ENCODE peak calls at places on chromosomes 11 and 22, in four cellular contexts. T is brain microvascular endothelial cell, P is Peyer's patch, R is A549. V is an unnamed sample.

GRCh38 chr11:126265801-126266200 is 2.9 kb downstream of the SRPRA start:
- DNase-seq in T (peak; percentile 13), P (no peak), R (peak; percentile 42), V (no peak)

GRCh38 chr11:120966840-120967239 is 57.1 kb upstream of the TBCEL start:
- DNase-seq in T (no peak), P (no peak), R (no peak), V (no peak)

GRCh38 chr11:40290031-40290650 is 1169.3 kb downstream of the LRRC4C start:
- DNase-seq in T (no peak), P (no peak), R (no peak), V (no peak)

GRCh38 chr11:118569670-118570069 is 2.5 kb upstream of the ARCN1 start:
- DNase-seq in T (no peak), P (no peak), R (no peak), V (no peak)

GRCh38 chr22:45756558-45756957 is 84.9 kb downstream of the ATXN10 start:
- DNase-seq in T (no peak), P (no peak), R (no peak), V (no peak)

GRCh38 chr11:20443596-20443995 is 56.1 kb downstream of the PRMT3 start:
- DNase-seq in T (no peak), P (no peak), R (peak; percentile 38), V (no peak)

GRCh38 chr11:73636249-73636648 is 10.1 kb upstream of the PLEKHB1 start:
- DNase-seq in T (no peak), P (no peak), R (no peak), V (no peak)

GRCh38 chr11:125025968-125026367 is 37.1 kb upstream of the SLC37A2 start:
- DNase-seq in T (no peak), P (no peak), R (no peak), V (no peak)

GRCh38 chr11:8038811-8039529 is 42.0 kb upstream of the TUB start:
- DNase-seq in T (no peak), P (peak; percentile 11), R (no peak), V (peak; percentile 43)

GRCh38 chr11:47867821-47868220 is 19.7 kb upstream of the NUP160 start:
- DNase-seq in T (no peak), P (no peak), R (no peak), V (no peak)

GRCh38 chr22:22703715-22704114 is 59.3 kb downstream of the GGTLC2 start:
- DNase-seq in T (no peak), P (peak; percentile 54), R (peak; percentile 61), V (no peak)

GRCh38 chr11:43573233-43573632 is 107.3 kb upstream of the HSD17B12 start:
- DNase-seq in T (no peak), P (no peak), R (peak; percentile 37), V (no peak)

GRCh38 chr11:35121326-35121865 is 17.6 kb upstream of the CD44 start:
- DNase-seq in T (no peak), P (no peak), R (no peak), V (no peak)

GRCh38 chr11:128624269-128625170 is 37.2 kb upstream of the ETS1 start:
- DNase-seq in T (no peak), P (peak; percentile 86), R (no peak), V (no peak)

GRCh38 chr22:49533886-49534285 is 293.8 kb downstream of the BRD1 start:
- DNase-seq in T (no peak), P (peak; percentile 24), R (no peak), V (no peak)

GRCh38 chr22:38751422-38752346 is 4.1 kb downstream of the SUN2 start:
- DNase-seq in T (no peak), P (peak; percentile 95), R (no peak), V (no peak)

GRCh38 chr22:43883012-43883661 is 8.7 kb downstream of the PNPLA5 start:
- DNase-seq in T (peak; percentile 71), P (peak; percentile 55), R (peak; percentile 77), V (no peak)

GRCh38 chr11:62755086-62755615 is 1.2 kb upstream of the ZBTB3 start:
- DNase-seq in T (no peak), P (no peak), R (no peak), V (no peak)

GRCh38 chr11:71163371-71163770 is 89.0 kb downstream of the SHANK2 start:
- DNase-seq in T (no peak), P (peak; percentile 2), R (no peak), V (no peak)

GRCh38 chr22:39917776-39918493 is 17.1 kb downstream of the GRAP2 start:
- DNase-seq in T (no peak), P (no peak), R (no peak), V (no peak)

GRCh38 chr11:82978422-82979099 is 77.0 kb downstream of the DDIAS start:
- DNase-seq in T (peak; percentile 73), P (no peak), R (peak; percentile 23), V (no peak)

GRCh38 chr22:38291201-38291777 is 18.5 kb upstream of the TMEM184B start:
- DNase-seq in T (no peak), P (no peak), R (no peak), V (no peak)

GRCh38 chr11:36033082-36033751 is 89.4 kb downstream of the LDLRAD3 start:
- DNase-seq in T (no peak), P (no peak), R (no peak), V (no peak)

GRCh38 chr11:103832762-103833161 is 203.7 kb upstream of the DDI1 start:
- DNase-seq in T (peak; percentile 33), P (no peak), R (no peak), V (no peak)

GRCh38 chr11:134678744-134679143 is 266.7 kb upstream of the B3GAT1 start:
- DNase-seq in T (no peak), P (no peak), R (no peak), V (peak; percentile 40)

GRCh38 chr11:2795491-2795991 is 90.0 kb downstream of the CDKN1C start:
- DNase-seq in T (no peak), P (no peak), R (no peak), V (peak; percentile 58)

GRCh38 chr22:39244496-39245129 is at the start of gene PDGFB:
- DNase-seq in T (no peak), P (no peak), R (peak; percentile 60), V (no peak)

GRCh38 chr11:36037031-36037430 is 93.2 kb downstream of the LDLRAD3 start:
- DNase-seq in T (no peak), P (no peak), R (no peak), V (no peak)

DNA sequence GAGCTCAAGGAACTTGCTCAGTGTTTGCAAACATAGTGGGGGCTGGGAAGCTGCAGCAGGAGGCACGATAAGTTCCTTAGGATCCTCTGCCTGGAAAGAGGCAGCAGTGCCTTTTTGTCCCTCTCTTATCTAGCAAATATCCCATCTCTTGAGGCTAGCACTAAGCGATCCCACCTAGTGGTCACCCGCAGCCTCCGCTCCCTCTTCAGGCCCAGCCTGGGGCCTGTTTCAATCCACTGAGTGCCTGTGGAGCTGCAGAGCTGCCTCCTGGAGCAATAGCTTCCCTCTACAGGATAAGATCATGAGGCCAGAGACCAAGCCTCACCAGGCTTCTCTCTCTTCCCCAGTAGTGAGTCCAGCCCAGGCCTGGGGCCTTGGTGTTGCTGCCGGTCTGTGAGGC is 65.8 kb downstream of the SLC22A12 start:
- DNase-seq in T (no peak), P (no peak), R (no peak), V (no peak)
- TF ChIP-seq CTCF in T (peak; percentile 40), P (no peak), R (no peak), V (peak; percentile 61)

DNA sequence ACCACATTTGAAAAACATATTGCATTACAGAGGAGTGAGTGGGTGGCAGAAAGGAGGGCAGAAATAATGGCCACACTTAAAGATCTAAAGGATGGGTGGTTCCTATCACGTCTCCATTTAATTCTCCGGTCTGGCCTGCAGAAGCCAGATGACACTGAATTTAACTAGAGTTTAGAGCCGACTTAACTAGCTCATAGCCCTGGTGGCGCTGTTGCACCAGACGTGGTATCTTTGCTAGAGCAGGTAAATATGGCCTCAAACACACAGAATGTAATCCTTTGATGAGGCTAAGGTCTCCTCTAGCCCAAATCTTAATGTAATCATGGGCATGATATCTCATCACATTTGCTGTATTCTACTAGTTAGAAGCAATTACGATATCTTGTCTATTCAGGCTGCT is 51.5 kb upstream of the GAL start:
- DNase-seq in T (peak; percentile 61), P (peak; percentile 75), R (peak; percentile 80), V (no peak)
- TF ChIP-seq CTCF in T (peak; percentile 87), P (no peak), R (peak; percentile 69), V (peak; percentile 76)

GRCh38 chr11:67616431-67617242 is 9.9 kb downstream of the NDUFV1 start:
- DNase-seq in T (no peak), P (no peak), R (no peak), V (no peak)

GRCh38 chr11:67613960-67614715 is 7.4 kb downstream of the NDUFV1 start:
- DNase-seq in T (peak; percentile 1), P (peak; percentile 93), R (peak; percentile 46), V (peak; percentile 83)

GRCh38 chr11:67617243-67617953 is 10.7 kb downstream of the NDUFV1 start:
- DNase-seq in T (no peak), P (no peak), R (no peak), V (no peak)

GRCh38 chr11:67614730-67615454 is 8.2 kb downstream of the NDUFV1 start:
- DNase-seq in T (no peak), P (no peak), R (no peak), V (no peak)

DNA sequence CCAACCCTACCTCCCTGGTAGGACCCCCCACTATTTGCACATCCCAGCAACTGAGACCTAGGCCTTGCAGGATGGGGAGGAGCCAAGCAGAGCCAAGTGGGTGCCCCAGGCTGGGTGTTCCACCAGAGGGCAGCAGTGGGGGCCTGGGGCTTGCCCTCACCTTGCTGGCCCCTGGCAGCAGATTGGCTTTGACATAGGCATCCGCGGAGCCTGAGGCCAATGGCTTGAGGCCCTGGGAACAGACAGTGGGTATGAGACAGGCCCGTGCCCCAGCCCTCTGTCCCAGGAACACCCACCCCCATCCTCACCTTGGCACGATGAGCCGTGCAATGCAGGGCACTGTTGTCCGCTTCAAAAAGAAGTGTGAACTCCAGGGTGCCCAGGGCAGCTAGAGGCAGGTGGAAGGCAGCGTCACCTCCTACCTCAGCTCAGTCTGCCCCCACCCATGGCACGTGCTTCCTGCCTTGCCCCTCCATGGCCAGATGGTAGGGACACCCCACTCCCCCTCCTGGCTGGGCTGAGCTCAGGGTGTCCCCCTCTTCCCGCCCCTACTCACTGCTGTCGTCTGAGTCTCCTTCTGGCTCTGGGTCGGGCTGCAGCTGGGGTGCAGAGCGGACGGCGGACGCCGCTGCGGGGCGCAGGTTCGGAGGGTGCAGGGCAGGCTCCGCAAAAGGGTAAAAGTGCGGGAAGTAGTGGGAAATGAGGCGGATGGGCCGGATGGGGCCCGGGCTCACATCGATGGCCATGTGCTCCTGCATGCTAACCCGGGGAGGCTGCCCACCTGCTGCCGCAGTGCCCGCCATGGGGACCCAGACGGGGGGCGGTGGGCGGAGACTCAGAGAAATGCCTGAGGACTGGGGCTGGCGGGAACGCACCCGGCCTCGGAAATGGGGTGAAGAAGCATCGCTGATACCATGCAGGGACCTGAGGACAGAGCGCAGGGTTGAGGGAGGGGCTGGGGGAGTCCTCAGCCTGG is 9.0 kb downstream of the NDUFV1 start:
- DNase-seq in T (no peak), P (no peak), R (peak; percentile 55), V (peak; percentile 70)
- TF ChIP-seq CTCF in T (peak; percentile 71), P (no peak), R (peak; percentile 55), V (peak; percentile 66)

DNA sequence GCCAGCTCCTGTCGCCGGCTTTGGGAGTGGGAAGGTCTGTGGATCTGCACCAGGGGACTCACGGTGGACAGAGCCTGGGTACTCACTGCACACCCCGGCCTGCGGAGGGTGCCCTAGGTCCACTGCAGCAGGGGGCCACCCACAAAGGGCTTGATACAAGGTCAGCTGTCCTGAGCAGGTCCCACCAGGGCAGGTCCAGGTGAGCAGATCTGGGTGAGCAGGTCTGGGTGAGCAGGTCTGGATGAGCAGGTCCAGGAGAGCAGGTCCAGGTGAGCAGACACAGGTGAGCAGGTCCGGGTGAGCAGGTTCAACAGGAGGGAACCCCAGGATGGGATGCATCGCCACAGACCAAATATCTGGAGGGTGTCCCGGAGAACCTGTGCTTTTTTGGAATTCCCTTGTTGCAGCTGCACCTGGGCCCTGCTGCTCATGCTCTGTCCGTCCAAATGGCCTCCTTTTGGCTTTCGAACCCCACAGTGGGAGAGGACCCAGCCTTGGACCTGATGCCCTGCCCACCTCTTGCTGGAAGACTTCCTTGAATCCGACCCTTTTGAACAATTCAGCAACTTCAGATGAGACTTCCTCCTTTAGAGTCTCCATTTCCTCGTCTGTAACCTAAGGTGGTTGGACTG is 485.3 kb downstream of the TBC1D22A start:
- DNase-seq in T (no peak), P (no peak), R (no peak), V (peak; percentile 60)
- TF ChIP-seq CTCF in T (no peak), P (no peak), R (no peak), V (no peak)

V was measured in type B pancreatic cell.